ENCODE peak calls at places on chromosomes 16 and 17, in eight cellular contexts. I is progenitor cell of endocrine pancreas, L is lung, A is WTC11, R is cardiac muscle cell, B is dorsolateral prefrontal cortex, G is HFF-Myc, F is colonic mucosa. T is an unnamed sample.

GRCh38 chr17:2716649-2717048 is 5.1 kb upstream of the CLUH start:
- DNase-seq in G (no peak), L (no peak), I (no peak), F (no peak), A (no peak), R (no peak), B (no peak), T (no peak)

GRCh38 chr16:59941581-59941980 is 1207.5 kb upstream of the GOT2 start:
- DNase-seq in L (no peak), I (no peak), R (no peak), F (no peak), G (no peak), B (no peak), A (no peak), T (no peak)

GRCh38 chr16:69827527-69827926 is 65.4 kb downstream of the WWP2 start:
- DNase-seq in R (no peak), L (no peak), B (no peak), F (no peak), G (no peak), I (no peak), A (no peak), T (no peak)

GRCh38 chr16:65667013-65667578 is 545.2 kb upstream of the CDH11 start:
- DNase-seq in G (no peak), R (peak), B (no peak), L (no peak), F (no peak), A (no peak), I (no peak), T (no peak)

GRCh38 chr17:6066183-6066948 is 3.8 kb upstream of the WSCD1 start:
- DNase-seq in L (no peak), B (no peak), F (no peak), A (no peak), I (no peak), R (no peak), G (no peak), T (no peak)

GRCh38 chr17:35740997-35741931 is 9.8 kb downstream of the RASL10B start:
- DNase-seq in R (no peak), A (peak), I (no peak), B (no peak), G (no peak), F (no peak), L (no peak), T (no peak)

GRCh38 chr17:1762233-1762905 is 509 bp downstream of the SERPINF1 start:
- DNase-seq in L (no peak), G (peak), R (peak), A (no peak), F (no peak), B (no peak), I (no peak), T (no peak)

GRCh38 chr16:89495121-89495520 is 4.8 kb upstream of the ANKRD11 start:
- DNase-seq in B (no peak), G (no peak), L (no peak), A (no peak), I (no peak), F (no peak), R (peak), T (no peak)

GRCh38 chr16:8576141-8577004 is 13.9 kb downstream of the TMEM114 start:
- DNase-seq in R (no peak), G (no peak), L (no peak), A (no peak), B (no peak), F (no peak), I (no peak), T (no peak)

GRCh38 chr17:35769895-35770486 is 9.3 kb downstream of the C17orf50 start:
- DNase-seq in R (no peak), F (no peak), I (no peak), A (no peak), G (no peak), L (no peak), B (no peak), T (no peak)

GRCh38 chr16:78189121-78189520 is 89.7 kb downstream of the WWOX start:
- DNase-seq in F (no peak), R (no peak), A (no peak), G (no peak), I (no peak), L (no peak), B (no peak), T (no peak)

GRCh38 chr16:76214856-76215255 is 62.3 kb upstream of the CNTNAP4 start:
- DNase-seq in G (no peak), L (no peak), A (no peak), B (no peak), I (no peak), F (no peak), R (no peak), T (no peak)

GRCh38 chr17:11441004-11441403 is 157.3 kb upstream of the DNAH9 start:
- DNase-seq in L (no peak), I (no peak), G (no peak), A (no peak), B (no peak), F (no peak), R (no peak), T (no peak)

GRCh38 chr16:78210305-78210704 is 110.9 kb downstream of the WWOX start:
- DNase-seq in R (no peak), L (no peak), A (no peak), F (no peak), G (no peak), I (no peak), B (no peak), T (no peak)

GRCh38 chr16:82061861-82062525 is 26.9 kb downstream of the HSD17B2 start:
- DNase-seq in A (no peak), I (no peak), G (no peak), L (no peak), F (no peak), R (peak), B (no peak), T (peak)

GRCh38 chr17:4710693-4711634 is 532 bp downstream of the ARRB2 start:
- DNase-seq in G (no peak), L (peak), F (peak), R (no peak), B (no peak), A (peak), I (no peak), T (no peak)

GRCh38 chr16:67150058-67150832 is 553 bp downstream of the B3GNT9 start:
- DNase-seq in B (no peak), G (no peak), L (no peak), R (peak), I (no peak), F (peak), A (peak), T (peak)
- TF ChIP-seq CTCF in B (peak), G (no peak), L (no peak), R (peak), I (no peak), F (no peak), A (no peak), T (no peak)

GRCh38 chr17:7471729-7472128 is 7.7 kb downstream of the ZBTB4 start:
- DNase-seq in L (no peak), R (no peak), G (no peak), B (no peak), A (no peak), F (no peak), I (no peak), T (no peak)
- TF ChIP-seq CTCF in L (no peak), R (no peak), G (no peak), B (no peak), A (no peak), F (no peak), I (no peak), T (no peak)

GRCh38 chr17:8791248-8791909 is 7.8 kb downstream of the MFSD6L start:
- DNase-seq in B (no peak), I (no peak), A (no peak), F (no peak), G (no peak), R (no peak), L (no peak), T (no peak)
- TF ChIP-seq CTCF in B (peak), I (peak), A (no peak), F (no peak), G (no peak), R (peak), L (no peak), T (no peak)

GRCh38 chr17:78378225-78379133 is at the start of gene PGS1:
- DNase-seq in A (peak), I (peak), L (peak), R (peak), F (peak), B (peak), G (no peak), T (peak)
- TF ChIP-seq CTCF in A (no peak), I (no peak), L (no peak), R (no peak), F (no peak), B (peak), G (no peak), T (no peak)

GRCh38 chr17:31917065-31917529 is 15.6 kb upstream of the UTP6 start:
- DNase-seq in R (no peak), L (no peak), G (no peak), B (no peak), F (no peak), A (no peak), I (no peak), T (no peak)
- TF ChIP-seq CTCF in R (peak), L (no peak), G (no peak), B (no peak), F (no peak), A (no peak), I (no peak), T (no peak)

GRCh38 chr17:67629963-67630320 is 87.8 kb upstream of the NOL11 start:
- DNase-seq in A (no peak), I (no peak), L (no peak), G (peak), F (no peak), R (peak), B (no peak), T (peak)
- TF ChIP-seq CTCF in A (no peak), I (no peak), L (no peak), G (peak), F (no peak), R (peak), B (peak), T (peak)

T was measured in GM10248.